ENCODE peak calls at places on chromosomes 3 and 15, in five cellular contexts. Z is fibroblast of mammary gland; O is activated T-cell treated with anti-CD3 and anti-CD28 coated beads for 4 hours; K is activated CD8-positive, alpha-beta T cell treated with anti-CD3 and anti-CD28 coated beads, Interleukin-2, amount 10 ng/mL, durations not matched to agents 7 days and 5 days; Q is HCEC 1CT. J is an unnamed sample.

GRCh38 chr15:31366169-31366734 is 39.6 kb downstream of the KLF13 start:
- DNase-seq in Z (peak), O (no peak), K (peak), Q (no peak), J (no peak)

GRCh38 chr3:194851254-194851653 is 165.6 kb downstream of the FAM43A start:
- DNase-seq in Z (no peak), O (no peak), K (no peak), Q (no peak), J (no peak)

GRCh38 chr15:40999190-40999589 is 45.9 kb downstream of the CHAC1 start:
- DNase-seq in Z (peak), O (no peak), K (no peak), Q (peak), J (no peak)

GRCh38 chr3:65344846-65345245 is 657.0 kb upstream of the ADAMTS9 start:
- DNase-seq in Z (no peak), O (no peak), K (no peak), Q (no peak), J (no peak)

GRCh38 chr3:143306419-143306818 is 186.8 kb downstream of the CHST2 start:
- DNase-seq in Z (peak), O (no peak), K (no peak), Q (no peak), J (no peak)

GRCh38 chr3:193014961-193015360 is 97.3 kb upstream of the MB21D2 start:
- DNase-seq in Z (no peak), O (no peak), K (no peak), Q (no peak), J (no peak)

GRCh38 chr3:56839784-56840724 is 38.3 kb upstream of the ARHGEF3 start:
- DNase-seq in Z (peak), O (no peak), K (no peak), Q (peak), J (no peak)

GRCh38 chr15:29308299-29308698 is 38.7 kb upstream of the NSMCE3 start:
- DNase-seq in Z (no peak), O (no peak), K (no peak), Q (no peak), J (no peak)

GRCh38 chr3:56339244-56339643 is 129.0 kb downstream of the ERC2 start:
- DNase-seq in Z (no peak), O (no peak), K (no peak), Q (no peak), J (no peak)

GRCh38 chr15:91586542-91586941 is 267.0 kb upstream of the SLCO3A1 start:
- DNase-seq in Z (no peak), O (no peak), K (no peak), Q (no peak), J (no peak)

GRCh38 chr3:10926441-10926830 is 66.1 kb upstream of the SLC6A1 start:
- DNase-seq in Z (no peak), O (no peak), K (no peak), Q (no peak), J (no peak)

GRCh38 chr3:16060945-16061344 is 113.5 kb upstream of the GALNT15 start:
- DNase-seq in Z (peak), O (no peak), K (no peak), Q (peak), J (no peak)

GRCh38 chr15:73518180-73518862 is 75.4 kb downstream of the REC114 start:
- DNase-seq in Z (no peak), O (no peak), K (no peak), Q (no peak), J (no peak)

GRCh38 chr15:44492040-44492439 is 44.9 kb upstream of the EIF3J start:
- DNase-seq in Z (no peak), O (no peak), K (no peak), Q (no peak), J (no peak)

GRCh38 chr15:67869700-67870099 is 29.9 kb upstream of the RNU6-1 start:
- DNase-seq in Z (no peak), O (no peak), K (no peak), Q (no peak), J (no peak)

GRCh38 chr15:75138016-75138999 is 63.4 kb upstream of the C15orf39 start:
- DNase-seq in Z (no peak), O (no peak), K (no peak), Q (no peak), J (no peak)

GRCh38 chr15:73051402-73051810 is 857 bp upstream of the NEO1 start:
- DNase-seq in Z (no peak), O (no peak), K (no peak), Q (no peak), J (peak)

GRCh38 chr3:185549111-185549510 is 3.3 kb downstream of the LIPH start:
- DNase-seq in Z (peak), O (no peak), K (no peak), Q (peak), J (peak)

GRCh38 chr3:160001850-160002623 is 13.4 kb downstream of the IL12A start:
- DNase-seq in Z (no peak), O (no peak), K (no peak), Q (no peak), J (no peak)

GRCh38 chr3:177196473-177197040 is 725 bp downstream of the TBL1XR1 start:
- DNase-seq in Z (peak), O (peak), K (peak), Q (peak), J (peak)

GRCh38 chr3:109369510-109369909 is 32.2 kb upstream of the DPPA4 start:
- DNase-seq in Z (no peak), O (no peak), K (no peak), Q (no peak), J (no peak)

GRCh38 chr15:83306561-83306960 is 22.1 kb upstream of the BNC1 start:
- DNase-seq in Z (no peak), O (no peak), K (no peak), Q (no peak), J (no peak)

GRCh38 chr3:63977893-63978292 is 45.4 kb downstream of the PSMD6 start:
- DNase-seq in Z (peak), O (no peak), K (no peak), Q (no peak), J (no peak)

GRCh38 chr3:169662215-169663070 is 1.1 kb downstream of the MECOM start:
- DNase-seq in Z (peak), O (no peak), K (peak), Q (peak), J (no peak)

GRCh38 chr3:156626104-156626503 is 48.3 kb upstream of the TIPARP start:
- DNase-seq in Z (no peak), O (no peak), K (no peak), Q (no peak), J (no peak)

GRCh38 chr3:18968120-18968519 is 180.2 kb upstream of the KCNH8 start:
- DNase-seq in Z (no peak), O (no peak), K (no peak), Q (no peak), J (no peak)

GRCh38 chr15:39579487-39580116 is 1.3 kb upstream of the THBS1 start:
- DNase-seq in Z (peak), O (no peak), K (no peak), Q (peak), J (peak)

GRCh38 chr3:193292386-193292785 is 51.4 kb downstream of the PLAAT1 start:
- DNase-seq in Z (no peak), O (no peak), K (no peak), Q (no peak), J (no peak)

GRCh38 chr3:39113291-39113690 is 5.8 kb downstream of the TTC21A start:
- DNase-seq in Z (no peak), O (no peak), K (no peak), Q (no peak), J (no peak)

GRCh38 chr3:52468336-52468735 is 12.9 kb downstream of the NISCH start:
- DNase-seq in Z (peak), O (no peak), K (no peak), Q (no peak), J (no peak)

GRCh38 chr3:142595581-142595950 is 627 bp upstream of the PLS1 start:
- DNase-seq in Z (peak), O (no peak), K (no peak), Q (peak), J (no peak)

J was measured in breast epithelium.